ENCODE peak calls at places on chromosomes 3 and 15, in five cellular contexts. M, W, U, E and G are unnamed samples.

GRCh38 chr3:40681658-40682055 is 156.9 kb downstream of the ZNF621 start:
- DNase-seq in M (no peak), W (no peak), U (no peak), E (no peak), G (no peak)

GRCh38 chr3:129282727-129283327 is 4.2 kb downstream of the HMCES start:
- DNase-seq in M (peak), W (no peak), U (no peak), E (peak), G (no peak)

GRCh38 chr15:90749754-90750153 is 32.6 kb downstream of the BLM start:
- DNase-seq in M (no peak), W (no peak), U (no peak), E (no peak), G (no peak)

GRCh38 chr3:33664195-33664594 is 53.9 kb downstream of the CLASP2 start:
- DNase-seq in M (peak), W (no peak), U (peak), E (peak), G (no peak)

GRCh38 chr3:176174060-176174459 is 1023.2 kb downstream of the TBL1XR1 start:
- DNase-seq in M (no peak), W (no peak), U (no peak), E (no peak), G (no peak)

GRCh38 chr3:141828487-141829284 is 47.8 kb upstream of the ATP1B3 start:
- DNase-seq in M (peak), W (peak), U (peak), E (no peak), G (peak)

GRCh38 chr3:23113455-23114171 is 89.5 kb upstream of the UBE2E2 start:
- DNase-seq in M (peak), W (no peak), U (peak), E (peak), G (no peak)

GRCh38 chr3:143769663-143770062 is 78.6 kb downstream of the SLC9A9 start:
- DNase-seq in M (peak), W (no peak), U (no peak), E (peak), G (no peak)

GRCh38 chr3:190581041-190581501 is 67.2 kb downstream of the IL1RAP start:
- DNase-seq in M (peak), W (no peak), U (no peak), E (no peak), G (no peak)

GRCh38 chr3:183269345-183269744 is 16.3 kb downstream of the B3GNT5 start:
- DNase-seq in M (no peak), W (no peak), U (no peak), E (no peak), G (no peak)

GRCh38 chr3:183564046-183564445 is 8.5 kb upstream of the KLHL6 start:
- DNase-seq in M (no peak), W (no peak), U (no peak), E (no peak), G (no peak)

GRCh38 chr3:178043084-178043483 is 493.2 kb upstream of the KCNMB2 start:
- DNase-seq in M (peak), W (no peak), U (no peak), E (no peak), G (no peak)

GRCh38 chr15:85296615-85297402 is 83.6 kb upstream of the AKAP13 start:
- DNase-seq in M (peak), W (peak), U (no peak), E (peak), G (peak)

GRCh38 chr3:124263168-124263567 is 271.2 kb upstream of the ROPN1 start:
- DNase-seq in M (peak), W (no peak), U (peak), E (peak), G (no peak)

GRCh38 chr15:69857686-69858391 is 239.9 kb downstream of the TLE3 start:
- DNase-seq in M (no peak), W (no peak), U (no peak), E (no peak), G (no peak)

GRCh38 chr3:195249057-195249770 is 21.7 kb downstream of the XXYLT1 start:
- DNase-seq in M (no peak), W (no peak), U (no peak), E (no peak), G (no peak)

GRCh38 chr3:130758624-130759023 is 12.0 kb upstream of the PIK3R4 start:
- DNase-seq in M (no peak), W (no peak), U (no peak), E (no peak), G (no peak)

GRCh38 chr3:196237203-196237602 is 20.9 kb downstream of the SLC51A start:
- DNase-seq in M (no peak), W (no peak), U (no peak), E (no peak), G (no peak)

GRCh38 chr3:172061724-172062184 is 22.4 kb downstream of the FNDC3B start:
- DNase-seq in M (peak), W (no peak), U (no peak), E (no peak), G (no peak)

GRCh38 chr3:146067048-146067447 is 93.9 kb downstream of the PLOD2 start:
- DNase-seq in M (peak), W (no peak), U (peak), E (peak), G (no peak)